ENCODE peak calls at places on chromosomes 16 and 17, in ten cellular contexts. H is activated CD4-positive, CD25-positive, alpha-beta regulatory T cell; L is NCI-H1092 treated with DMSO at 0.1 percent for 48 hours; Q is smooth muscle cell of the brain vasculature; I is psoas muscle; Z is endothelial cell; W is heart left ventricle; X is Ammon's horn; K is CD4-positive, alpha-beta T cell; E is nephron progenitor cell. V is an unnamed sample.

GRCh38 chr17:33389506-33390141 is 96.5 kb upstream of the ASIC2 start:
- DNase-seq in L (no peak), W (no peak), Q (no peak), Z (no peak), K (no peak), I (no peak), H (no peak), X (no peak), E (no peak), V (no peak)

GRCh38 chr17:38538906-38539305 is 66.8 kb downstream of the SRCIN1 start:
- DNase-seq in W (no peak), L (peak; percentile 88), K (no peak), H (no peak), Z (no peak), I (peak; percentile 15), E (no peak), X (no peak), Q (no peak), V (no peak)

GRCh38 chr16:7871371-7871770 is 538.7 kb downstream of the RBFOX1 start:
- DNase-seq in I (no peak), W (no peak), H (no peak), X (no peak), E (no peak), Z (no peak), L (no peak), K (no peak), Q (no peak), V (no peak)

GRCh38 chr17:33964344-33964979 is 290.6 kb upstream of the CCL2 start:
- DNase-seq in K (no peak), E (no peak), I (no peak), Q (no peak), X (peak; percentile 28), Z (no peak), W (no peak), L (no peak), H (no peak), V (no peak)

GRCh38 chr17:82974136-82974952 is 105.1 kb upstream of the METRNL start:
- DNase-seq in K (no peak), I (peak; percentile 55), Z (no peak), Q (no peak), L (no peak), W (no peak), H (no peak), X (no peak), E (peak; percentile 38), V (no peak)

GRCh38 chr17:75707096-75707720 is 14.1 kb upstream of the ITGB4 start:
- DNase-seq in E (no peak), Q (peak; percentile 66), H (no peak), X (no peak), Z (no peak), W (peak; percentile 79), L (no peak), I (no peak), K (no peak), V (no peak)

GRCh38 chr16:88597856-88598491 is 27.8 kb downstream of the ZC3H18 start:
- DNase-seq in Z (no peak), Q (no peak), X (no peak), L (no peak), W (peak; percentile 35), I (no peak), E (no peak), K (no peak), H (no peak), V (no peak)

GRCh38 chr16:46972971-46973456 is 460 bp downstream of the DNAJA2 start:
- DNase-seq in E (peak; percentile 47), X (peak; percentile 15), W (peak; percentile 71), Q (no peak), L (peak; percentile 48), H (no peak), Z (peak; percentile 39), K (no peak), I (peak; percentile 64), V (no peak)

GRCh38 chr17:41553176-41553575 is 18.7 kb downstream of the KRT9 start:
- DNase-seq in W (no peak), Q (no peak), Z (no peak), E (no peak), K (no peak), I (no peak), H (no peak), X (no peak), L (no peak), V (no peak)

GRCh38 chr17:18332909-18333489 is 17.9 kb downstream of the SMCR8 start:
- DNase-seq in E (no peak), X (no peak), K (no peak), I (no peak), L (no peak), H (no peak), Z (no peak), W (no peak), Q (no peak), V (no peak)

GRCh38 chr16:1155353-1156110 is 2.6 kb downstream of the CACNA1H start:
- DNase-seq in W (no peak), Z (no peak), E (no peak), I (no peak), X (no peak), L (no peak), K (no peak), H (no peak), Q (no peak), V (no peak)

V was measured in SK-N-MC.